ENCODE peak calls at places on chromosomes 12 and 14, in eight cellular contexts. One of them, this sample, is unnamed.

GRCh38 chr12:1970331-1970900 is 33.8 kb downstream of the DCP1B start:
- DNase-seq in tibial artery: no peak
- DNase-seq in GM13977: no peak
- DNase-seq in neural crest cell: no peak
- DNase-seq in PC-3: no peak
- DNase-seq in glutamatergic neuron: no peak
- DNase-seq in endothelial cell: no peak
- DNase-seq in K562: no peak
- DNase-seq in this sample: no peak

GRCh38 chr14:106491851-106492250 is 965.5 kb downstream of the TMEM121 start:
- DNase-seq in neural crest cell: no peak
- DNase-seq in glutamatergic neuron: no peak
- DNase-seq in GM13977: no peak
- DNase-seq in tibial artery: no peak
- DNase-seq in K562: no peak
- DNase-seq in PC-3: peak
- DNase-seq in endothelial cell: no peak
- DNase-seq in this sample: no peak

GRCh38 chr12:88733003-88733402 is 152.7 kb upstream of the KITLG start:
- DNase-seq in tibial artery: no peak
- DNase-seq in glutamatergic neuron: no peak
- DNase-seq in PC-3: no peak
- DNase-seq in endothelial cell: no peak
- DNase-seq in GM13977: no peak
- DNase-seq in K562: no peak
- DNase-seq in neural crest cell: no peak
- DNase-seq in this sample: no peak

GRCh38 chr12:34338751-34339150 is 316.5 kb downstream of the ALG10 start:
- DNase-seq in PC-3: no peak
- DNase-seq in endothelial cell: no peak
- DNase-seq in tibial artery: no peak
- DNase-seq in K562: no peak
- DNase-seq in neural crest cell: no peak
- DNase-seq in GM13977: no peak
- DNase-seq in glutamatergic neuron: no peak
- DNase-seq in this sample: no peak

GRCh38 chr14:100640481-100641273 is 53.5 kb upstream of the BEGAIN start:
- DNase-seq in endothelial cell: no peak
- DNase-seq in glutamatergic neuron: no peak
- DNase-seq in tibial artery: no peak
- DNase-seq in neural crest cell: no peak
- DNase-seq in PC-3: peak
- DNase-seq in K562: no peak
- DNase-seq in GM13977: peak
- DNase-seq in this sample: no peak

GRCh38 chr14:96888158-96888557 is 91.0 kb downstream of the VRK1 start:
- DNase-seq in tibial artery: no peak
- DNase-seq in endothelial cell: no peak
- DNase-seq in PC-3: no peak
- DNase-seq in K562: no peak
- DNase-seq in neural crest cell: no peak
- DNase-seq in glutamatergic neuron: no peak
- DNase-seq in GM13977: peak
- DNase-seq in this sample: no peak

GRCh38 chr12:106428379-106428778 is 70.8 kb downstream of the POLR3B start:
- DNase-seq in endothelial cell: no peak
- DNase-seq in PC-3: no peak
- DNase-seq in tibial artery: no peak
- DNase-seq in GM13977: no peak
- DNase-seq in K562: no peak
- DNase-seq in glutamatergic neuron: no peak
- DNase-seq in neural crest cell: no peak
- DNase-seq in this sample: no peak

GRCh38 chr12:80936353-80936641 is 1.4 kb downstream of the LIN7A start:
- DNase-seq in neural crest cell: no peak
- DNase-seq in tibial artery: no peak
- DNase-seq in GM13977: no peak
- DNase-seq in PC-3: no peak
- DNase-seq in glutamatergic neuron: peak
- DNase-seq in K562: no peak
- DNase-seq in endothelial cell: no peak
- DNase-seq in this sample: no peak

GRCh38 chr12:6888360-6888759 is 15.3 kb upstream of the SPSB2 start:
- DNase-seq in glutamatergic neuron: no peak
- DNase-seq in endothelial cell: no peak
- DNase-seq in K562: no peak
- DNase-seq in neural crest cell: no peak
- DNase-seq in GM13977: no peak
- DNase-seq in PC-3: no peak
- DNase-seq in tibial artery: no peak
- DNase-seq in this sample: no peak

GRCh38 chr14:105074601-105075053 is 9.4 kb upstream of the GPR132 start:
- DNase-seq in endothelial cell: no peak
- DNase-seq in GM13977: no peak
- DNase-seq in glutamatergic neuron: no peak
- DNase-seq in neural crest cell: no peak
- DNase-seq in K562: no peak
- DNase-seq in tibial artery: peak
- DNase-seq in PC-3: no peak
- DNase-seq in this sample: no peak

GRCh38 chr12:115452751-115453281 is 768.8 kb upstream of the TBX3 start:
- DNase-seq in K562: no peak
- DNase-seq in neural crest cell: no peak
- DNase-seq in GM13977: no peak
- DNase-seq in PC-3: no peak
- DNase-seq in glutamatergic neuron: no peak
- DNase-seq in endothelial cell: no peak
- DNase-seq in tibial artery: no peak
- DNase-seq in this sample: no peak

GRCh38 chr12:92248977-92249376 is 103.3 kb upstream of the BTG1 start:
- DNase-seq in neural crest cell: no peak
- DNase-seq in PC-3: no peak
- DNase-seq in GM13977: no peak
- DNase-seq in K562: no peak
- DNase-seq in tibial artery: no peak
- DNase-seq in endothelial cell: no peak
- DNase-seq in glutamatergic neuron: no peak
- DNase-seq in this sample: no peak

GRCh38 chr12:92242917-92243316 is 97.3 kb upstream of the BTG1 start:
- DNase-seq in GM13977: no peak
- DNase-seq in PC-3: no peak
- DNase-seq in endothelial cell: no peak
- DNase-seq in tibial artery: no peak
- DNase-seq in glutamatergic neuron: no peak
- DNase-seq in K562: no peak
- DNase-seq in neural crest cell: no peak
- DNase-seq in this sample: no peak

GRCh38 chr12:92244036-92244435 is 98.4 kb upstream of the BTG1 start:
- DNase-seq in neural crest cell: no peak
- DNase-seq in GM13977: no peak
- DNase-seq in PC-3: no peak
- DNase-seq in glutamatergic neuron: no peak
- DNase-seq in K562: no peak
- DNase-seq in endothelial cell: no peak
- DNase-seq in tibial artery: no peak
- DNase-seq in this sample: no peak
- TF ChIP-seq CTCF in neural crest cell: no peak
- TF ChIP-seq CTCF in GM13977: no peak
- TF ChIP-seq CTCF in PC-3: no peak
- TF ChIP-seq CTCF in glutamatergic neuron: no peak
- TF ChIP-seq CTCF in K562: no peak
- TF ChIP-seq CTCF in endothelial cell: no peak
- TF ChIP-seq CTCF in tibial artery: peak
- TF ChIP-seq CTCF in this sample: no peak

GRCh38 chr14:64841121-64841611 is 38.5 kb downstream of the SPTB start:
- DNase-seq in K562: peak
- DNase-seq in tibial artery: no peak
- DNase-seq in glutamatergic neuron: no peak
- DNase-seq in PC-3: peak
- DNase-seq in neural crest cell: no peak
- DNase-seq in GM13977: no peak
- DNase-seq in endothelial cell: peak
- DNase-seq in this sample: peak
- TF ChIP-seq CTCF in K562: peak
- TF ChIP-seq CTCF in tibial artery: no peak
- TF ChIP-seq CTCF in glutamatergic neuron: no peak
- TF ChIP-seq CTCF in PC-3: peak
- TF ChIP-seq CTCF in neural crest cell: peak
- TF ChIP-seq CTCF in GM13977: no peak
- TF ChIP-seq CTCF in endothelial cell: no peak
- TF ChIP-seq CTCF in this sample: peak

GRCh38 chr12:91357381-91357780 is 174.8 kb upstream of the DCN start:
- DNase-seq in tibial artery: no peak
- DNase-seq in K562: no peak
- DNase-seq in neural crest cell: no peak
- DNase-seq in glutamatergic neuron: no peak
- DNase-seq in endothelial cell: no peak
- DNase-seq in GM13977: no peak
- DNase-seq in PC-3: peak
- DNase-seq in this sample: peak

GRCh38 chr12:91367234-91367849 is 184.7 kb upstream of the DCN start:
- DNase-seq in endothelial cell: no peak
- DNase-seq in K562: peak
- DNase-seq in GM13977: peak
- DNase-seq in neural crest cell: no peak
- DNase-seq in PC-3: peak
- DNase-seq in tibial artery: no peak
- DNase-seq in glutamatergic neuron: no peak
- DNase-seq in this sample: no peak

GRCh38 chr12:91356405-91356804 is 173.8 kb upstream of the DCN start:
- DNase-seq in endothelial cell: no peak
- DNase-seq in glutamatergic neuron: no peak
- DNase-seq in GM13977: no peak
- DNase-seq in neural crest cell: no peak
- DNase-seq in K562: no peak
- DNase-seq in PC-3: no peak
- DNase-seq in tibial artery: no peak
- DNase-seq in this sample: no peak

GRCh38 chr12:91364591-91365184 is 182.1 kb upstream of the DCN start:
- DNase-seq in K562: no peak
- DNase-seq in glutamatergic neuron: no peak
- DNase-seq in GM13977: no peak
- DNase-seq in tibial artery: no peak
- DNase-seq in PC-3: no peak
- DNase-seq in neural crest cell: no peak
- DNase-seq in endothelial cell: no peak
- DNase-seq in this sample: no peak

GRCh38 chr12:91361864-91362263 is 179.2 kb upstream of the DCN start:
- DNase-seq in K562: peak
- DNase-seq in endothelial cell: no peak
- DNase-seq in glutamatergic neuron: no peak
- DNase-seq in tibial artery: no peak
- DNase-seq in PC-3: peak
- DNase-seq in neural crest cell: no peak
- DNase-seq in GM13977: peak
- DNase-seq in this sample: no peak
- TF ChIP-seq CTCF in K562: no peak
- TF ChIP-seq CTCF in endothelial cell: peak
- TF ChIP-seq CTCF in glutamatergic neuron: peak
- TF ChIP-seq CTCF in tibial artery: peak
- TF ChIP-seq CTCF in PC-3: peak
- TF ChIP-seq CTCF in neural crest cell: peak
- TF ChIP-seq CTCF in GM13977: peak
- TF ChIP-seq CTCF in this sample: peak

DNA sequence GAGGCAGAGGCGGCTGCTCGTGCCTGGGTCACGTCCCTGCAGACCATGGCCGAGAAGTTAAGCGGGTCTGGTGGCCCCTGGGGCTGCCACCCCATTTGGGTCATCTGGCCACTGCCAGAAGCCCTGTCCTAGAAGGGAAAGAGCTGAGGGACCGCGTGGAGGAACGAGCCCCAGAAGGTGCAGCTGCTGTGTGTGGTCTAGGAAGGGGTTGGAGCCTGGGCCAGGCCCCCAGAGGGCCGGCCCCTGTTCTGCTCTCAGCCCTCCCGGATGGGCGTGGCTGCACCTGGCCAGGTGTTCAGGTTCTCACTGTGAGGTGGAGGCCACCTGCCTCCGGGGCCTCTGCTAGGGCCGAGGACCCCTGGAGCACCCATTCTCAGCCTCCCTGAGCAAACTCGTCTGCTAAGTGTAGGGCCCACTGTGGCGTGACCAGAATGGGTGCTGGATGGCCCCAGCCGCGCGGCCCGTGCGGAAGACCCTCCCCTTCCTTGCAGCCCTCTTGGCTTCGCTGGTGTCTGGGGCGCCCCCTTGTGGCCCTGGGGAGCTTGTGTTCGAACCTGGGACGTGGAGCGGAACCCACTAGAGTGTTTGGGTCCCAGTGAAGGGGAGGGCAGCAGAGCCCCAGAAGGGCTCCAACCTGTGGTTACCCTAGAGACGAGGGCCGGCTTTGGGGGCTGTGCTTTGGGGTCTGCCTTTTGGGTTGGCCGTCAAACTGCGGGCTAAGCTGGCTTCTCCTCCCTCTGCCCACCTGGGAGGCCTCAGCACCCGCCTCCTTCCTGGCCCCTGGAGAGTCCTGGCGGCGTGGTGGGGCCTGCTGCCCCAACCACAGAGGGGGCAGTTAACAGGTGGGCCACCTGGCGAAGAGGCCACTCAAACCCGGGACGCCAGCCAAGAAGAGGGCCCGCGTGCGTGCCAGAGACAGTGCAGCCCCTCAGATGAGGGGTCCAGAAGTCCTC is 49.3 kb downstream of the LRCOL1 start:
- DNase-seq in neural crest cell: peak
- DNase-seq in K562: peak
- DNase-seq in endothelial cell: peak
- DNase-seq in tibial artery: no peak
- DNase-seq in PC-3: peak
- DNase-seq in glutamatergic neuron: peak
- DNase-seq in GM13977: peak
- DNase-seq in this sample: peak
- TF ChIP-seq CTCF in neural crest cell: peak
- TF ChIP-seq CTCF in K562: peak
- TF ChIP-seq CTCF in endothelial cell: peak
- TF ChIP-seq CTCF in tibial artery: peak
- TF ChIP-seq CTCF in PC-3: peak
- TF ChIP-seq CTCF in glutamatergic neuron: peak
- TF ChIP-seq CTCF in GM13977: peak
- TF ChIP-seq CTCF in this sample: peak

GRCh38 chr12:113222730-113223531 is 1.7 kb downstream of the TPCN1 start:
- DNase-seq in tibial artery: peak
- DNase-seq in PC-3: peak
- DNase-seq in endothelial cell: no peak
- DNase-seq in neural crest cell: no peak
- DNase-seq in K562: no peak
- DNase-seq in glutamatergic neuron: no peak
- DNase-seq in GM13977: no peak
- DNase-seq in this sample: peak
- TF ChIP-seq CTCF in tibial artery: no peak
- TF ChIP-seq CTCF in PC-3: no peak
- TF ChIP-seq CTCF in endothelial cell: no peak
- TF ChIP-seq CTCF in neural crest cell: no peak
- TF ChIP-seq CTCF in K562: no peak
- TF ChIP-seq CTCF in glutamatergic neuron: no peak
- TF ChIP-seq CTCF in GM13977: no peak
- TF ChIP-seq CTCF in this sample: no peak

This sample was measured in Calu3.